ENCODE peak calls at places on chromosomes 16 and 17, in five cellular contexts. V, P, U, A and K are unnamed samples.
A peak's percentile ranks its signal among the peaks of the same experiment; 100 is the strongest.

GRCh38 chr17:81339502-81340296 is 44.6 kb upstream of the SLC38A10 start:
- DNase-seq in P (no peak), U (peak; percentile 81), A (no peak), V (no peak), K (no peak)

GRCh38 chr17:6137716-6138502 is 67.7 kb downstream of the WSCD1 start:
- DNase-seq in A (no peak), P (no peak), U (no peak), V (no peak), K (peak; percentile 12)

GRCh38 chr16:84633622-84634021 is 14.7 kb upstream of the KLHL36 start:
- DNase-seq in U (no peak), P (no peak), V (no peak), A (no peak), K (no peak)

GRCh38 chr16:88705076-88705684 is 1.0 kb downstream of the RNF166 start:
- DNase-seq in A (no peak), U (no peak), V (peak; percentile 34), P (no peak), K (peak; percentile 73)

GRCh38 chr16:79380990-79381389 is 219.5 kb downstream of the MAF start:
- DNase-seq in A (no peak), P (no peak), V (no peak), U (no peak), K (no peak)

GRCh38 chr17:73592531-73592961 is 51.7 kb downstream of the SDK2 start:
- DNase-seq in U (no peak), V (no peak), P (no peak), A (no peak), K (no peak)

GRCh38 chr16:19601083-19601976 is 45.8 kb downstream of the VPS35L start:
- DNase-seq in U (no peak), A (no peak), P (peak; percentile 7), V (peak; percentile 36), K (peak; percentile 61)

GRCh38 chr17:76789235-76789788 is 51.4 kb downstream of the MFSD11 start:
- DNase-seq in V (no peak), A (no peak), P (peak; percentile 24), U (no peak), K (peak; percentile 14)

GRCh38 chr17:80774643-80775281 is 216.9 kb upstream of the CHMP6 start:
- DNase-seq in A (no peak), V (no peak), U (no peak), P (no peak), K (no peak)

GRCh38 chr17:62189377-62189776 is 124.3 kb upstream of the MED13 start:
- DNase-seq in V (no peak), P (no peak), U (no peak), A (no peak), K (no peak)

GRCh38 chr16:48919791-48920190 is 309.8 kb upstream of the N4BP1 start:
- DNase-seq in U (no peak), A (no peak), V (no peak), P (no peak), K (no peak)

GRCh38 chr17:31416503-31416923 is 25.0 kb downstream of the RAB11FIP4 start:
- DNase-seq in V (peak; percentile 6), U (no peak), P (no peak), A (no peak), K (no peak)

GRCh38 chr16:11151156-11151904 is 104.7 kb downstream of the SOCS1 start:
- DNase-seq in U (no peak), V (no peak), P (no peak), A (no peak), K (no peak)

GRCh38 chr16:23967775-23968571 is 132.2 kb downstream of the PRKCB start:
- DNase-seq in U (no peak), P (no peak), V (no peak), A (no peak), K (no peak)

GRCh38 chr16:24132797-24133155 is 123.4 kb upstream of the CACNG3 start:
- DNase-seq in U (no peak), V (no peak), A (no peak), P (no peak), K (no peak)

GRCh38 chr17:77214743-77215142 is 74.0 kb downstream of the SEC14L1 start:
- DNase-seq in V (peak; percentile 31), U (no peak), A (no peak), P (peak; percentile 38), K (peak; percentile 30)

GRCh38 chr16:25224731-25225319 is 8.1 kb downstream of the AQP8 start:
- DNase-seq in U (no peak), P (no peak), V (no peak), A (no peak), K (no peak)

GRCh38 chr17:78081551-78081950 is 47.0 kb downstream of the TMC6 start:
- DNase-seq in U (no peak), P (no peak), V (no peak), A (no peak), K (no peak)

GRCh38 chr16:3523281-3523680 is 22.5 kb downstream of the CLUAP1 start:
- DNase-seq in U (no peak), P (no peak), A (no peak), V (no peak), K (no peak)

GRCh38 chr16:9797306-9797705 is 384.9 kb downstream of the GRIN2A start:
- DNase-seq in A (no peak), V (no peak), U (no peak), P (peak; percentile 90), K (no peak)